ENCODE peak calls at places on chromosomes 5 and 9, in five cellular contexts. T, J, L, V and Q are unnamed samples.

GRCh38 chr5:111737716-111738115 is 19.3 kb downstream of the NREP start:
- DNase-seq in T (no peak), J (no peak), L (no peak), V (no peak), Q (no peak)

GRCh38 chr5:133524597-133524996 is 87.7 kb downstream of the FSTL4 start:
- DNase-seq in T (no peak), J (no peak), L (no peak), V (no peak), Q (no peak)

GRCh38 chr5:170536498-170536897 is 32.7 kb downstream of the KCNIP1 start:
- DNase-seq in T (no peak), J (no peak), L (no peak), V (no peak), Q (no peak)

GRCh38 chr5:134079748-134080581 is 34.5 kb upstream of the TCF7 start:
- DNase-seq in T (no peak), J (no peak), L (no peak), V (no peak), Q (no peak)

GRCh38 chr9:5879419-5880181 is 11.1 kb upstream of the MLANA start:
- DNase-seq in T (no peak), J (no peak), L (no peak), V (peak), Q (peak)

GRCh38 chr9:132857601-132858342 is 20.3 kb downstream of the AK8 start:
- DNase-seq in T (no peak), J (no peak), L (no peak), V (peak), Q (peak)

GRCh38 chr5:160805376-160805775 is 46.6 kb downstream of the ATP10B start:
- DNase-seq in T (no peak), J (no peak), L (no peak), V (no peak), Q (no peak)

GRCh38 chr9:84283895-84284294 is 56.7 kb downstream of the SLC28A3 start:
- DNase-seq in T (no peak), J (no peak), L (no peak), V (no peak), Q (no peak)

GRCh38 chr9:120655005-120655622 is 59.2 kb downstream of the MEGF9 start:
- DNase-seq in T (no peak), J (no peak), L (peak), V (peak), Q (no peak)

GRCh38 chr9:93252116-93252780 is 68.3 kb downstream of the WNK2 start:
- DNase-seq in T (no peak), J (no peak), L (no peak), V (no peak), Q (no peak)